ENCODE peak calls at places on chromosomes 11 and 22, in five cellular contexts. R is progenitor cell of endocrine pancreas, V is testis, K is upper lobe of right lung, W is hepatocyte. I is an unnamed sample.

GRCh38 chr11:11410626-11411025 is 57.6 kb upstream of the CSNK2A3 start:
- DNase-seq in W (no peak), R (no peak), V (no peak), K (no peak), I (no peak)

GRCh38 chr11:66956689-66957290 is 1.4 kb downstream of the PC start:
- DNase-seq in K (peak), W (peak), V (peak), R (no peak), I (no peak)

GRCh38 chr11:12674936-12675696 is 895 bp downstream of the TEAD1 start:
- DNase-seq in V (peak), R (peak), K (peak), W (peak), I (no peak)

GRCh38 chr11:105862736-105863367 is 159.2 kb downstream of the MSANTD4 start:
- DNase-seq in V (no peak), W (peak), R (no peak), K (no peak), I (no peak)

GRCh38 chr11:33027846-33028536 is 11.4 kb upstream of the TCP11L1 start:
- DNase-seq in W (no peak), R (no peak), K (no peak), V (no peak), I (no peak)

GRCh38 chr11:95248666-95249467 is 17.9 kb upstream of the SESN3 start:
- DNase-seq in R (no peak), K (no peak), V (no peak), W (no peak), I (no peak)

GRCh38 chr11:130480721-130481140 is 32.3 kb downstream of the ADAMTS15 start:
- DNase-seq in K (no peak), V (no peak), R (no peak), W (no peak), I (no peak)

GRCh38 chr11:48028909-48029685 is 48.7 kb downstream of the PTPRJ start:
- DNase-seq in K (no peak), W (no peak), R (no peak), V (no peak), I (no peak)

GRCh38 chr22:46602025-46602424 is 18.2 kb upstream of the GRAMD4 start:
- DNase-seq in R (no peak), V (no peak), K (no peak), W (no peak), I (no peak)

GRCh38 chr11:94880216-94880615 is 93.1 kb downstream of the CWC15 start:
- DNase-seq in R (no peak), K (no peak), V (no peak), W (no peak), I (no peak)

GRCh38 chr22:36447634-36448033 is 33.8 kb downstream of the TXN2 start:
- DNase-seq in K (no peak), W (no peak), V (no peak), R (no peak), I (no peak)

GRCh38 chr11:74710291-74710938 is 20.8 kb downstream of the CHRDL2 start:
- DNase-seq in W (peak), V (peak), K (no peak), R (no peak), I (no peak)

GRCh38 chr22:37638351-37639069 is 959 bp upstream of the SH3BP1 start:
- DNase-seq in V (no peak), R (no peak), W (peak), K (no peak), I (no peak)

GRCh38 chr11:56513280-56513679 is 22.1 kb upstream of the OR5M8 start:
- DNase-seq in R (no peak), K (no peak), V (no peak), W (no peak), I (no peak)

GRCh38 chr11:134445601-134446325 is 33.7 kb upstream of the B3GAT1 start:
- DNase-seq in K (peak), V (no peak), W (no peak), R (no peak), I (no peak)

GRCh38 chr22:50657925-50658324 is 14.7 kb upstream of the SHANK3 start:
- DNase-seq in K (no peak), W (no peak), V (no peak), R (no peak), I (no peak)

GRCh38 chr11:122241561-122241960 is 125.5 kb upstream of the BLID start:
- DNase-seq in V (no peak), R (no peak), K (no peak), W (no peak), I (no peak)

GRCh38 chr11:117876341-117877119 is at the start of gene FXYD6:
- DNase-seq in R (peak), V (peak), K (peak), W (peak), I (peak)

GRCh38 chr11:72015511-72016061 is 16.9 kb downstream of the IL18BP start:
- DNase-seq in V (peak), R (no peak), K (peak), W (peak), I (peak)

GRCh38 chr11:45673441-45673840 is 8.0 kb upstream of the CHST1 start:
- DNase-seq in R (no peak), W (no peak), K (no peak), V (no peak), I (no peak)

GRCh38 chr11:45669956-45670355 is 4.5 kb upstream of the CHST1 start:
- DNase-seq in R (no peak), V (no peak), W (no peak), K (no peak), I (no peak)

GRCh38 chr11:45670386-45671135 is 5.1 kb upstream of the CHST1 start:
- DNase-seq in K (no peak), R (no peak), W (no peak), V (no peak), I (no peak)

GRCh38 chr11:45672593-45672992 is 7.2 kb upstream of the CHST1 start:
- DNase-seq in W (no peak), V (no peak), K (no peak), R (no peak), I (no peak)

DNA sequence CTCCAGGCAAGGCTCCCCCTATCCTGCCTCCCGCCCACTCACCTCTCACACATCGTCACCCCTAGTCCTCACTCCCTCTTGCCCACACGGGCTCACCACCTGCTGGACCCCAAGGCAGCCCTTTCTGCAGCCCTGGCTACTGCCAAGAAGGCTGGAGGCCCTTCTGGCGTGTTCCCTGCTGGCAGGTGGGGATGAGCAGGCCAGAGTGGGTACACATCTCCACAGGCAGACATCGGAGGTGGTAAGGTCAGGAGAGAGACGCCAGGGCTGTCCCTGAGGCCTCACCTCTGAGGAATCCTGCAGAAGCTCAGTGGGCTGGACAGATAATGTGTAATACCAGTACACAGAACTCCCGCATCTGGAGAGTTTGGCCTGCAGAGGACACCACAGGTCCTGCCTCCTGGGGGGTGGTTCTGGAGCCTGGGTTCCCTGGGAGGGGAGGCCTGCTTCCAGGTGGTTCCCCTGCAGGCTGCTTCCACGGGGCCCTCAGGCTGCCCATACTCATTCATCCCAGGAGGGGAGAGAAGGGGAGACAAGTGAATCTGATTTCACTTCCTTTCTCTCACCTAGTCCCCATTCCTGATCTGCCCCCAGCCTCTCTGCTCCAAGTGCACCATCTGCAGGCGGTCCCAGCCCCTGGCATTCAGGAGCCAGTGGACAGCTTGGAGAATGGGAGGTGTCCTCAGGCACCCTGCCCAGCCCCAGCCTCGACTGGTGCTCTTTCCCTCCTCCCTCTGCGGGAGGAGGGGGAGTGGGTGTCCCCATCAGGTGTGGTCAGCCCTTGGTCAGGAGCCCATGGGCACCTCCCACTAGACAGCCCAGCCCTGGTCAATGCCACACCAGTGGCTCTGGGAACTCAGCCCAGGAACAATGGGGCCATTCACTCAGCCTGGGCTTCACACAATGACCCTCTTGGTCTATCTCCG is 6.1 kb upstream of the CHST1 start:
- DNase-seq in V (peak), K (no peak), R (no peak), W (no peak), I (no peak)
- TF ChIP-seq CTCF in V (no peak), K (no peak), R (no peak), W (no peak), I (no peak)

GRCh38 chr11:114257621-114258558 is 38.3 kb upstream of the NNMT start:
- DNase-seq in R (peak), V (peak), K (peak), W (peak), I (no peak)
- TF ChIP-seq CTCF in R (peak), V (peak), K (peak), W (peak), I (no peak)

DNA sequence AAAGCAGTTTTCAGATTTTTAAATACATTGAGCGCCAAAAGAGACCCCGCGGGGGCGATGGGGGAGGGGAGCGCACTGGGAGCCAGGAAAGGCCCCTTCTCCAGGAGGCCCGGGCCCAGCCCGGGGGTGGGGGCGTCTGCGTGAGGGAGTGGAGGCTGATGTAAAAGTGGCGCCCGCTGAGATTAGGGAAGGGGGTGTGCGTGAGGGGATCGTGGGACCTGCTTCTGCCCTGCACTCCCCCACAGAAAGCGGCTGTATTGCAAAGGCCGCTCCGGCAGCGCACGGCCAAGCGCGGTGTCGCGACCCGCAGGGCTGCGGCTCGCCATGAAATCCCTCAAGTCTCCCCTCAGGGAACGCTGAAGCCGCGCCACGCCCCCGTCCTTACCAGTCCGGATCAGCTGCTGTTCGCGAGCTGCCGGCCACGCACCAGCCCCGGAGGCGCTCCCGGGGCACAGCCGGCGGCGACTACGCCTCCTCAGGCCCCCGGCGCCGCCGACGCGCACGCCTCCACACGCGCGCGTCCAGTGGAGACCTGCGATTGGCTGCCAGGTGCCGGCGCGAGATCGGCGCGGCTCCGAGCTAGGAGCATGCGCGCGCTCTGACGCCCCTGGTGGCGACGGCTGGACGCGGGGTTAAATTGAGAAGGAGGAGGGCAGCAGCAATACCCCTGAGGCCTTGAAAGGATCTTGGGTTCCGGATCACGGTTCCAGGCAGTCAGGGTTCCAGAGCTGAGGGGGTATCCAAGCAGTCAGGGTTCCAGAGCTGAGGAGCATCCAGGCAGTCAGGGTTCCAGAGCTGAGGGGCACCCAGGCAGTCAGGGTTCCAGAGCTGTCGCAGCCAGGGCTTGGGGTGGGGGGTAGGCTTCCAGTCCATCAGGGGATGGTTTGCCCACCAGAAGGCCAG is at the start of gene ZNF280B:
- DNase-seq in V (peak), W (peak), K (peak), R (peak), I (peak)
- TF ChIP-seq CTCF in V (peak), W (peak), K (peak), R (peak), I (peak)

GRCh38 chr11:120078397-120078796 is 59.5 kb downstream of the TRIM29 start:
- DNase-seq in K (no peak), W (no peak), V (no peak), R (no peak), I (no peak)
- TF ChIP-seq CTCF in K (no peak), W (no peak), V (no peak), R (no peak), I (no peak)

DNA sequence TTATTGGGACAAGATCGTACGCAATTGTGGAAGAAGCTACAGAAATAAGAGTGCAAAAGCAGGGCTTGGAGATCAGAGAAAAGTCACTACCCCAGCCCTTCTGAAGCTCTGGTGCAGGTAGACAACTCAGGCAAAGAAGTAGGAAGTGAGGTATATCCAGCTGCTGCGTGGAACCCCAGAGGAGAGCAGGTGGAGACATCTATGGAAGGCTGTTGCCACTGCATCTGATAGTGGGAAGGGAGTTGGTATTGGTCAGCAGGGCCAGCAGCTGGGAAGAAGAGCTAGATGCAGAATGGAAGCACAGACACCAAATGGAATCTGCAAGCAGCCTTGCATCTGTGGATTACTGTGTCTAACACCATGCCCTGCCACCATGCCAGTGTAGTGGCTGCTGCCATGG is 165.1 kb downstream of the WNT11 start:
- DNase-seq in K (no peak), V (no peak), W (no peak), R (no peak), I (no peak)
- TF ChIP-seq CTCF in K (no peak), V (no peak), W (no peak), R (no peak), I (no peak)

I was measured in mesothelial cell of epicardium.